ENCODE peak calls at places on chromosomes 16 and 17, in four cellular contexts. X is choroid plexus epithelial cell; W is CD8-positive, alpha-beta T cell; V is body of pancreas. O is an unnamed sample.

GRCh38 chr16:57999366-57999970 is 1.0 kb downstream of the ZNF319 start:
- DNase-seq in X (peak), V (no peak), W (no peak), O (peak)

GRCh38 chr16:65180986-65181710 is 59.3 kb upstream of the CDH11 start:
- DNase-seq in X (peak), V (no peak), W (no peak), O (no peak)

GRCh38 chr17:64622931-64623654 is 39.0 kb downstream of the SMURF2 start:
- DNase-seq in V (no peak), X (peak), W (no peak), O (no peak)

GRCh38 chr16:30567991-30568638 is 3.4 kb downstream of the ZNF688 start:
- DNase-seq in V (no peak), X (peak), W (no peak), O (no peak)

GRCh38 chr17:31582151-31582907 is 190.9 kb downstream of the RAB11FIP4 start:
- DNase-seq in W (no peak), V (no peak), X (peak), O (peak)

GRCh38 chr16:79977974-79978836 is 377.7 kb upstream of the MAF start:
- DNase-seq in X (no peak), W (no peak), V (no peak), O (no peak)

GRCh38 chr16:9109255-9109654 is 17.8 kb downstream of the HAPSTR1 start:
- DNase-seq in X (no peak), V (no peak), W (no peak), O (no peak)

GRCh38 chr16:46629331-46629843 is 8.2 kb upstream of the SHCBP1 start:
- DNase-seq in X (peak), W (no peak), V (no peak), O (no peak)

GRCh38 chr16:85798901-85799496 is 345 bp downstream of the EMC8 start:
- DNase-seq in X (no peak), V (peak), W (no peak), O (peak)

GRCh38 chr17:45273551-45273957 is 11.7 kb upstream of the SPATA32 start:
- DNase-seq in V (no peak), X (no peak), W (no peak), O (no peak)

GRCh38 chr16:17829826-17830225 is 359.1 kb upstream of the XYLT1 start:
- DNase-seq in V (no peak), X (no peak), W (no peak), O (no peak)

GRCh38 chr16:67663151-67663876 is 2.6 kb downstream of the PARD6A start:
- DNase-seq in V (peak), W (no peak), X (peak), O (no peak)

GRCh38 chr16:20410153-20410723 is 904 bp downstream of the ACSM5 start:
- DNase-seq in X (no peak), W (no peak), V (no peak), O (no peak)

GRCh38 chr17:79242873-79243602 is 168.4 kb downstream of the ENGASE start:
- DNase-seq in W (no peak), X (peak), V (no peak), O (no peak)

GRCh38 chr16:85523602-85524364 is 89.3 kb upstream of the GSE1 start:
- DNase-seq in X (peak), V (peak), W (no peak), O (peak)

GRCh38 chr16:81513204-81514040 is 68.8 kb downstream of the CMIP start:
- DNase-seq in V (no peak), X (peak), W (no peak), O (no peak)

GRCh38 chr16:89317101-89317671 is 99.7 kb downstream of the ZNF778 start:
- DNase-seq in W (no peak), V (no peak), X (no peak), O (peak)
- H3K4me3 ChIP-seq in W (no peak), V (no peak), X (no peak), O (no peak)

GRCh38 chr17:83019376-83019775 is 60.0 kb upstream of the METRNL start:
- DNase-seq in X (no peak), W (no peak), V (no peak), O (no peak)

GRCh38 chr17:83013779-83014117 is 65.7 kb upstream of the METRNL start:
- DNase-seq in W (no peak), X (no peak), V (no peak), O (no peak)

GRCh38 chr17:83014297-83014696 is 65.1 kb upstream of the METRNL start:
- DNase-seq in V (no peak), X (no peak), W (no peak), O (no peak)

GRCh38 chr17:83015511-83015910 is 63.9 kb upstream of the METRNL start:
- DNase-seq in V (no peak), W (no peak), X (no peak), O (no peak)

GRCh38 chr17:83018658-83019193 is 60.7 kb upstream of the METRNL start:
- DNase-seq in X (no peak), W (no peak), V (no peak), O (no peak)
- TF ChIP-seq CTCF in X (no peak), W (no peak), V (no peak), O (no peak)

GRCh38 chr17:75685508-75685907 is 18.4 kb downstream of the SAP30BP start:
- DNase-seq in V (no peak), W (no peak), X (peak), O (no peak)

GRCh38 chr17:75684924-75685323 is 17.8 kb downstream of the SAP30BP start:
- DNase-seq in W (no peak), V (no peak), X (peak), O (peak)

GRCh38 chr17:75689441-75689873 is 22.3 kb downstream of the SAP30BP start:
- DNase-seq in V (no peak), X (no peak), W (peak), O (no peak)

GRCh38 chr17:75691371-75692290 is 24.5 kb downstream of the SAP30BP start:
- DNase-seq in W (no peak), V (peak), X (no peak), O (no peak)

DNA sequence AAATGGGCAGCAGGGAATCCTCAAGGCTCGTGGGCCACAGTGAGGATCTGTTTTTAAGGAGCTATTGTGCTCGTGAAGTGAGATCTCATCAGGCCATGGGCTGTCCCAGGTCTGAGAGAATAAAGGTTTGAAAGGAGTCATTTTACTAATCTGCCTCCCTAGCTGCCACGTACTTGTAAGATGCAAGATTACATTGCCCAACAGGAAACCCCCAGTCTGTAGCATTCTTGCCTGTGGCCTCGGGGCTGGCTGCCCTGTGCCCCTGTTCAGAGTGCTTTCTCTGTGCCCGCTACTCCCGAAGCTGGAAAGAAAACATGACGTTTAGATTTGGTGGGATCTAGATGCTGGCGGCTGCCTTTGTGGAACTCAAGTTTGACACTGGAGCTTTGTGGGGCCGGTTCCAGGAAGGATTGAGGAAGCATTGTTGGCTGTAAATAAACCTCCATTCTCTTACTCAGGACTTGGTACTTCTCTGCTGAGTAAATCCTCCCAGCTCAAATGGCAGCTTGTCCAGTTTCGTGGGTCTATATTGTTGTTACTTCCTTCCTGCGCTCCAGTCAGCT is 21.2 kb downstream of the SAP30BP start:
- DNase-seq in W (no peak), X (peak), V (no peak), O (no peak)
- H3K4me3 ChIP-seq in W (no peak), X (no peak), V (no peak), O (no peak)

GRCh38 chr17:3966720-3967363 is 2.6 kb upstream of the ATP2A3 start:
- DNase-seq in V (peak), W (no peak), X (no peak), O (no peak)
- TF ChIP-seq CTCF in V (peak), W (no peak), X (no peak), O (no peak)

GRCh38 chr17:3755335-3756030 is 31.8 kb downstream of the HASPIN start:
- DNase-seq in V (peak), W (no peak), X (no peak), O (no peak)
- H3K4me3 ChIP-seq in V (peak), W (peak), X (no peak), O (peak)

GRCh38 chr16:87380875-87381274 is 2.7 kb downstream of the FBXO31 start:
- DNase-seq in V (no peak), X (peak), W (no peak), O (peak)
- TF ChIP-seq CTCF in V (no peak), X (peak), W (no peak), O (no peak)

GRCh38 chr16:89324056-89325010 is 106.8 kb downstream of the ZNF778 start:
- DNase-seq in W (no peak), X (peak), V (no peak), O (peak)

GRCh38 chr16:89322381-89323119 is 105.0 kb downstream of the ZNF778 start:
- DNase-seq in V (no peak), X (peak), W (no peak), O (peak)

GRCh38 chr16:89326721-89327120 is 109.2 kb downstream of the ZNF778 start:
- DNase-seq in V (no peak), X (no peak), W (no peak), O (no peak)

GRCh38 chr16:89323120-89323960 is 105.8 kb downstream of the ZNF778 start:
- DNase-seq in X (no peak), V (no peak), W (no peak), O (peak)

GRCh38 chr16:89325861-89326471 is 108.5 kb downstream of the ZNF778 start:
- DNase-seq in W (no peak), X (peak), V (peak), O (peak)
- H3K4me3 ChIP-seq in W (no peak), X (no peak), V (no peak), O (no peak)

DNA sequence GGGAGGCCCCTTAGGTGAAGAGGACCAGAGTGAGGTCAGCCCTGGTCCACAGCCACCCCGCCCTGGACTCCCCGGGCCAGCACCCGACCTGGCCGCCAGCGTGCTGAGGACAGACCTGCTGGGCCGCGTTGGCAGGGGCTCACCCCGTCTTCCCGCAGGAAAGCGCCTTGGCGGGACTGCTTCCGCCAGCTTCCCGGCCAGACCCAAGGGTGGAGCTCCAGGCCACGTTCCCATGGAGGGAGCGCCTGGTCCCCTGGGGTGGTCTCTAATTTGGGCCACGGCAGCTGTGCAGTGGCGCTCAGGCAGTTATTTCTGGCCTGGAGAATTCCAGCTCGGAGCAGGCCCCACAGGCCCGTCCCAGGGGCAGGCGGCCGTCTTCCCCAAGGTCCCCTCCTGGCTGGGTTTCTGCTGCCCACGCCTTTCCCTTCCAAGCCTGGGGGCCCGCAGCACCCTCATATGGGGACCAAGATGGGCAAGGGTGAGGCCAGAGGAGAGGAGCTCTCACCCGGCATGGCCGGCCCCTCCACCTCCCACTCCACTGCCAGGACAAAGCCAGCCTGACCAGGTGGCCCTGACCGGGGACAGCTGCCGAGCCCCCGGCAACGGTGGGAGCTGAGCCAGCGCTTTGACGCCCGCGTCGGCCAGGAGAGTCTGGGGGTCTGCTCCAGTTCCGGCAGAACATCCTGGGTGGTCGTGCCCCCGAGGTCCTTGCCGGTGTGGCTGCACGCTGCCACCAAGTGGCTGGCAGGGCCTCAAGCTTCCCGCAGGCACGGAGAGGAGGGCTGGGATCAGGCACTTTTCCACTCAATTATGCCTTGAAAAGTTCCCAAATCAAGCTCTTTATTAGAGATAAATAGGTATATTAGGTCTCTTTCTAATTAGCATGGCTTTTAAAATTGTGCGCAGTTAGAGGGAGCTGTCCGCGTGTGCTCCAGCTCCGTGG is 28.1 kb downstream of the CACNA1H start:
- DNase-seq in X (peak), W (no peak), V (no peak), O (no peak)
- TF ChIP-seq CTCF in X (peak), W (no peak), V (no peak), O (no peak)

GRCh38 chr17:74968361-74968780 is 4.2 kb downstream of the HID1 start:
- DNase-seq in V (peak), X (no peak), W (no peak), O (no peak)

GRCh38 chr17:74971069-74971841 is 1.3 kb downstream of the HID1 start:
- DNase-seq in V (no peak), W (no peak), X (no peak), O (no peak)

GRCh38 chr17:74972107-74972972 is at the start of gene HID1:
- DNase-seq in W (peak), V (peak), X (no peak), O (peak)

GRCh38 chr17:74971842-74972106 is 785 bp downstream of the HID1 start:
- DNase-seq in W (no peak), V (no peak), X (no peak), O (no peak)

GRCh38 chr17:74970395-74970794 is 2.2 kb downstream of the HID1 start:
- DNase-seq in V (no peak), W (no peak), X (no peak), O (no peak)
- H3K4me3 ChIP-seq in V (no peak), W (no peak), X (no peak), O (peak)

DNA sequence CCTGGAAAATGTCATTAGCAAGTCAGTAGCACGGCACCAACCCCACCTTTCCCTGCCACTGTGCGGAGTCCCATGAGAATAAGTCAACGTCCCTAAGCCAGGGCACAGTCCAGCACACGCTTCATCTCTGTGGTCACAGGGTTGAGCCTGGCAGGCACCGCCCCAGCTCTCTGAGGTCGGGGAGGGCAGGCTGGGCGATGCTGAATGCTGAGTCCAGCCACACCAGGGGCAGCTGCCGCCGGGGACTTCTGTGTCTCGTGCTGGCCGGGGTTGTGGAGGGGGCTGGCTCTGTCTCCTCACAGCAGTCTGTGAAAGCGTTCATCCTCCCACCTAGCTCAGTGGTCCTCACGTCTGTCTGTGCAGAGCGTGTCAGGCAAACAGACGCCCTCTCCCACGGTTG is 53.2 kb downstream of the BANP start:
- DNase-seq in W (no peak), V (no peak), X (no peak), O (no peak)
- TF ChIP-seq CTCF in W (no peak), V (no peak), X (no peak), O (no peak)